ENCODE peak calls at places on chromosomes 7 and 10, in five cellular contexts. L is A549, X is HepG2, R is K562, C is GM12878. W is an unnamed sample.

GRCh38 chr7:92835140-92835850 is 1.1 kb downstream of the CDK6 start:
- DNase-seq in L (peak; percentile 79), X (peak; percentile 87), R (peak; percentile 74), C (no peak), W (peak; percentile 93)

GRCh38 chr7:92075455-92076158 is 58.7 kb downstream of the CYP51A1 start:
- DNase-seq in L (no peak), X (no peak), R (no peak), C (peak; percentile 13), W (no peak)

GRCh38 chr10:66252986-66253385 is 672.9 kb upstream of the LRRTM3 start:
- DNase-seq in L (no peak), X (no peak), R (no peak), C (no peak), W (no peak)

GRCh38 chr7:6398943-6399342 is 48.8 kb downstream of the DAGLB start:
- DNase-seq in L (no peak), X (no peak), R (no peak), C (no peak), W (peak; percentile 46)

GRCh38 chr7:33040803-33041516 is 21.6 kb downstream of the NT5C3A start:
- DNase-seq in L (peak; percentile 68), X (no peak), R (peak; percentile 68), C (peak; percentile 89), W (no peak)

GRCh38 chr10:13349776-13350274 is 1.7 kb upstream of the SEPHS1 start:
- DNase-seq in L (no peak), X (no peak), R (peak; percentile 41), C (no peak), W (peak; percentile 97)

GRCh38 chr7:12067156-12067831 is 143.8 kb upstream of the TMEM106B start:
- DNase-seq in L (peak; percentile 74), X (peak; percentile 48), R (peak; percentile 60), C (peak; percentile 5), W (peak; percentile 89)

GRCh38 chr10:22550732-22551131 is 163.6 kb downstream of the PIP4K2A start:
- DNase-seq in L (peak; percentile 41), X (peak; percentile 40), R (peak; percentile 78), C (no peak), W (peak; percentile 88)

GRCh38 chr7:157488326-157488725 is 151.5 kb downstream of the DNAJB6 start:
- DNase-seq in L (peak; percentile 39), X (no peak), R (no peak), C (no peak), W (no peak)

GRCh38 chr7:120735791-120736190 is 122.2 kb downstream of the TSPAN12 start:
- DNase-seq in L (no peak), X (no peak), R (no peak), C (no peak), W (no peak)

DNA sequence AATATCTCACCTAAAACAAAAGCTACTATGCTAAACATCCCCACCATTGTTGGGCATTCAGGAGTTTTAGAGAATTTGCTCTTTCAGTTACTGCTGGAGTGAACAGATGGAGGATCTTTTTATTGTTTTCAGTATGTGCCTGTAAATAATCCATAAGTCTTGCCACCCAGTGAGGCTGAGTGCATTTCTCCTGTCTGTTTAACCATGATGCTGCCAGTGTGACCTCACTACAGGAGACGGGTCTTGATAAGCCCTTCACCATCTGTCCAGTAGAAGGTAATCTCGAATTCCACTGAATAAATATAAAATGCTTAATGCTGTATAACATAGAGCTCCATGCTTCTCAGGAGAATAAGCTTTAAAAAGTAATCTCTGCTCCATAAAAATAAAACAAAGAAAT is 431.0 kb downstream of the POM121L12 start:
- DNase-seq in L (no peak), X (no peak), R (no peak), C (no peak), W (no peak)
- TF ChIP-seq JUNB in L (no peak), X (no peak), R (no peak), C (no peak), W (no peak)

DNA sequence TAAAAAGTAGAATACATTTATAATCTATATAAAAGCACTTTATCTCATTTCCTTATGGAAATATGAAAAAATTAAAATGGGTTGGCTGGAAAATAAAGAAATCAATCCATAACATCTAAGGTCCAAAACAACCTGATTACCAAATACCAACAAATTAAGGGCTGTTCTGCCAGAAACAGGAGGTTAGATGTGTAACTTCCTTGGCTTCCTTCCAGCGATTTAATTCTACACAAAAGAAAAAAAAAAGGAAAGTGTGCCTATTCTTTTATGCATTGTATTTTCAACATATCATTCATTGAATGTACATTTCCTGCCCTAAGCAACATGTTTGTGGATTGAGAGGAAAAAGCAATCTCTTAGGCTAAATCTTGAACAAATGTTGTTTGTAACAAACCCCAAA is 36.2 kb upstream of the USP6NL start:
- DNase-seq in L (no peak), X (no peak), R (no peak), C (no peak), W (no peak)
- TF ChIP-seq JUNB in L (no peak), X (no peak), R (no peak), C (no peak), W (no peak)

GRCh38 chr10:106278385-106278784 is 886.1 kb downstream of the SORCS1 start:
- DNase-seq in L (no peak), X (no peak), R (no peak), C (no peak), W (peak; percentile 34)
- TF ChIP-seq JUNB in L (no peak), X (no peak), R (no peak), C (no peak), W (no peak)

GRCh38 chr7:80895056-80895455 is 23.8 kb downstream of the SEMA3C start:
- DNase-seq in L (no peak), X (no peak), R (no peak), C (no peak), W (no peak)

GRCh38 chr7:80885774-80886173 is 33.1 kb downstream of the SEMA3C start:
- DNase-seq in L (no peak), X (no peak), R (no peak), C (no peak), W (no peak)

GRCh38 chr7:80889525-80889924 is 29.3 kb downstream of the SEMA3C start:
- DNase-seq in L (no peak), X (no peak), R (no peak), C (no peak), W (no peak)

GRCh38 chr7:80890391-80890790 is 28.5 kb downstream of the SEMA3C start:
- DNase-seq in L (no peak), X (no peak), R (no peak), C (no peak), W (no peak)

DNA sequence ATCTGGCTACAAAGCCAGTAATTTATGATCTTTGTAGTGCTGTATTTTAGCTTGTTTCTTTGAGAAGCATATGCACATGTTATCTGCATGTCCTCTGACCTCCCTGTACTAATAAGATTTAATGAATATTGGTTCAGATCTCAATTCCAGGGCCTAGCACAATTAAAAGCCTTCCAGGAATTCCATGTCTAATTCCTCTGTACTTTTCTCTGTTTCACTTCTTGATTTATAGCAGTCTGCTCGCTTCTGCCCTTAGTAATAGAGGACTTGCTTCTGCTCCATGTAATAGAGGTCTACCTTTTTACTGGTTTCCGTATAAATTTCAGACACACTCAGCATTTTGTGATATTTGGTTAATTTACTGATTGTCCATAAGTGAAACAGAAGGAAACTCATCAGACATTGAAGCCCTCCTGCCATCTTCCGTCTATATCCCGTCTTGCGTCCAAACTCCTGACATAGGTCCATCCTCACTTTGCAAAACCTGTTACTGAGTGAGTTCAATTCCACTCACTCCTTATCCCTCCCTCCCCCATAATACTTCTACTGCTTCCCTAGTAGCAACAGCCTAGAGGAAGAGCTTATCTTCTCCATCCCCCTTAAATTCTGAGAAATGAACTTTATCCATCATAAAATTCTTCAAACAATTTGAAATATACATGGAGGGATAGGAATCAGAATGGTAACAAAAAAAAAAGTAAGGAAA is 27.9 kb downstream of the SEMA3C start:
- DNase-seq in L (no peak), X (no peak), R (no peak), C (no peak), W (no peak)
- TF ChIP-seq JUNB in L (no peak), X (no peak), R (no peak), C (no peak), W (no peak)

DNA sequence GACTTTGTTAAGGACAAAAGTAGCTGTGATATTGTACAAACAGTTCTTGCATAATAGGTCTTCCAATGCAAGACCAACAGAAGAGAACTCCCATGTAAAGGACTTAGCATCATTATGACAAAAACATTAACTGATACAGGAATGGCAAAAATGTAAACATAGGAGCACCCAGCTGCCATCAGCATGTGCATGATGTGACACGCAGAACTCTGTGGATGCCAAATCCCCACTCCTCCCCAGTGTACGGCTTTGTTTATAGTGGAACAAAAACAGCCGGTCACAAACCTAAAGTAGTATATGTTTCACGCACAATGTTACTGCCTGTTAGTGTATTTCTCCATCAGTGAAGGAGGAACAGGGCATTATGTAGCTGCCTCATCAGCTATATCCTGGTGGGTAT is 316.0 kb upstream of the AOAH start:
- DNase-seq in L (no peak), X (no peak), R (no peak), C (no peak), W (no peak)
- TF ChIP-seq JUNB in L (no peak), X (no peak), R (no peak), C (no peak), W (no peak)

GRCh38 chr7:14835399-14835798 is 67.2 kb downstream of the DGKB start:
- DNase-seq in L (no peak), X (no peak), R (no peak), C (no peak), W (no peak)

GRCh38 chr7:14834888-14835287 is 67.7 kb downstream of the DGKB start:
- DNase-seq in L (no peak), X (no peak), R (no peak), C (no peak), W (no peak)

GRCh38 chr7:14836006-14836405 is 66.5 kb downstream of the DGKB start:
- DNase-seq in L (no peak), X (no peak), R (no peak), C (no peak), W (no peak)

GRCh38 chr7:14837216-14837615 is 65.3 kb downstream of the DGKB start:
- DNase-seq in L (no peak), X (no peak), R (no peak), C (no peak), W (no peak)

DNA sequence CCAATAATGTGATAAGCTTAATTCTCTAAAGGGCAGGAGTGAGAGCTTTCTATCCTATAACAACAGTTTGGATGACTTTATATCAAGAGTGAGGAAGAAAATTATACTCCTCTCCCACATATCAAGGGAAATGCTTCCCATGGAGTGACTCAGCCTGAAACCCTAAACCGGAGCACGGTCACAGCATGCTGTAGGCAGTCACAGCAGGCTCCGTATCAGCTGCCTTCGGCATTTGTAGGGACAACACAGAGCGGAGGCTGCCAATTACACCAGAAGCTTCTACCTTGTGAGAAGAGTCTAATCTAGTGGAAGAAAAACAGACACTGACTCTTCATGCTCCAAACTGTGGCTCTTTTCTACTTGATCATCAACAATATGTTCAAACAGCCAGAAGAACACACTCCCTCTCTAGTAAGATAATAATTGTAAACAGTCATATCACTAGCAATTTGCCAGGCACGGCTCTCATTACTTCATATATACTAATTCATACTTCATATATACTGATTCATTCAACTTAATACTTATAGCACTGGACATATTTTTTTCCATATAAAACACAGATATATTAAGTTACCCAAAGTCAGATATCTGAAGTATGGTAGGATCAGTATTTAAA is 65.9 kb downstream of the DGKB start:
- DNase-seq in L (no peak), X (no peak), R (no peak), C (no peak), W (peak; percentile 88)
- TF ChIP-seq JUNB in L (no peak), X (no peak), R (no peak), C (no peak), W (no peak)